ENCODE peak calls at places on chromosomes 13 and 19, in six cellular contexts. One of them, this sample, is unnamed.

GRCh38 chr13:98507060-98507797 is 69.7 kb downstream of the STK24 start:
- DNase-seq in cardiac muscle cell: peak
- DNase-seq in BJ: no peak
- DNase-seq in heart left ventricle: peak
- DNase-seq in stomach: peak
- DNase-seq in brain microvascular endothelial cell: peak
- DNase-seq in this sample: no peak

GRCh38 chr19:51524661-51525264 is 6.7 kb downstream of the SIGLEC6 start:
- DNase-seq in cardiac muscle cell: no peak
- DNase-seq in BJ: no peak
- DNase-seq in heart left ventricle: no peak
- DNase-seq in stomach: no peak
- DNase-seq in brain microvascular endothelial cell: no peak
- DNase-seq in this sample: no peak

GRCh38 chr13:110390572-110390971 is 83.5 kb downstream of the COL4A2 start:
- DNase-seq in cardiac muscle cell: no peak
- DNase-seq in BJ: no peak
- DNase-seq in heart left ventricle: no peak
- DNase-seq in stomach: no peak
- DNase-seq in brain microvascular endothelial cell: peak
- DNase-seq in this sample: peak

GRCh38 chr19:51462276-51462675 is 4.0 kb upstream of the SIGLEC8 start:
- DNase-seq in cardiac muscle cell: no peak
- DNase-seq in BJ: no peak
- DNase-seq in heart left ventricle: no peak
- DNase-seq in stomach: peak
- DNase-seq in brain microvascular endothelial cell: no peak
- DNase-seq in this sample: no peak

GRCh38 chr13:77028202-77028601 is 1.2 kb upstream of the FBXL3 start:
- DNase-seq in cardiac muscle cell: no peak
- DNase-seq in BJ: no peak
- DNase-seq in heart left ventricle: peak
- DNase-seq in stomach: no peak
- DNase-seq in brain microvascular endothelial cell: peak
- DNase-seq in this sample: no peak

GRCh38 chr19:49758292-49758691 is 4.8 kb downstream of the TSKS start:
- DNase-seq in cardiac muscle cell: no peak
- DNase-seq in BJ: peak
- DNase-seq in heart left ventricle: no peak
- DNase-seq in stomach: no peak
- DNase-seq in brain microvascular endothelial cell: peak
- DNase-seq in this sample: no peak

GRCh38 chr13:95216182-95216581 is 85.1 kb downstream of the ABCC4 start:
- DNase-seq in cardiac muscle cell: no peak
- DNase-seq in BJ: no peak
- DNase-seq in heart left ventricle: no peak
- DNase-seq in stomach: no peak
- DNase-seq in brain microvascular endothelial cell: no peak
- DNase-seq in this sample: no peak

GRCh38 chr13:101416181-101417042 is at the start of gene NALCN:
- DNase-seq in cardiac muscle cell: peak
- DNase-seq in BJ: no peak
- DNase-seq in heart left ventricle: peak
- DNase-seq in stomach: no peak
- DNase-seq in brain microvascular endothelial cell: no peak
- DNase-seq in this sample: no peak

GRCh38 chr19:53101518-53101917 is 1.7 kb downstream of the ZNF160 start:
- DNase-seq in cardiac muscle cell: no peak
- DNase-seq in BJ: no peak
- DNase-seq in heart left ventricle: no peak
- DNase-seq in stomach: no peak
- DNase-seq in brain microvascular endothelial cell: peak
- DNase-seq in this sample: no peak

GRCh38 chr19:51799311-51799997 is 4.5 kb downstream of the FPR3 start:
- DNase-seq in cardiac muscle cell: no peak
- DNase-seq in BJ: peak
- DNase-seq in heart left ventricle: peak
- DNase-seq in stomach: peak
- DNase-seq in brain microvascular endothelial cell: peak
- DNase-seq in this sample: peak

GRCh38 chr19:35261356-35262100 is 7.2 kb upstream of the USF2 start:
- DNase-seq in cardiac muscle cell: no peak
- DNase-seq in BJ: no peak
- DNase-seq in heart left ventricle: no peak
- DNase-seq in stomach: peak
- DNase-seq in brain microvascular endothelial cell: no peak
- DNase-seq in this sample: no peak

GRCh38 chr13:97237388-97237787 is 15.3 kb downstream of the MBNL2 start:
- DNase-seq in cardiac muscle cell: no peak
- DNase-seq in BJ: no peak
- DNase-seq in heart left ventricle: no peak
- DNase-seq in stomach: no peak
- DNase-seq in brain microvascular endothelial cell: no peak
- DNase-seq in this sample: no peak

GRCh38 chr13:114049026-114049425 is 75.2 kb upstream of the C13orf46 start:
- DNase-seq in cardiac muscle cell: no peak
- DNase-seq in BJ: no peak
- DNase-seq in heart left ventricle: no peak
- DNase-seq in stomach: no peak
- DNase-seq in brain microvascular endothelial cell: no peak
- DNase-seq in this sample: no peak

GRCh38 chr13:112879283-112879833 is 89.7 kb upstream of the MCF2L start:
- DNase-seq in cardiac muscle cell: no peak
- DNase-seq in BJ: no peak
- DNase-seq in heart left ventricle: no peak
- DNase-seq in stomach: no peak
- DNase-seq in brain microvascular endothelial cell: no peak
- DNase-seq in this sample: no peak

GRCh38 chr19:4979211-4979807 is 10.4 kb downstream of the KDM4B start:
- DNase-seq in cardiac muscle cell: no peak
- DNase-seq in BJ: no peak
- DNase-seq in heart left ventricle: no peak
- DNase-seq in stomach: no peak
- DNase-seq in brain microvascular endothelial cell: no peak
- DNase-seq in this sample: no peak

GRCh38 chr19:55344444-55344843 is 4.8 kb downstream of the KMT5C start:
- DNase-seq in cardiac muscle cell: no peak
- DNase-seq in BJ: no peak
- DNase-seq in heart left ventricle: no peak
- DNase-seq in stomach: no peak
- DNase-seq in brain microvascular endothelial cell: no peak
- DNase-seq in this sample: no peak

GRCh38 chr19:4913996-4914735 is 4.9 kb downstream of the UHRF1 start:
- DNase-seq in cardiac muscle cell: no peak
- DNase-seq in BJ: no peak
- DNase-seq in heart left ventricle: no peak
- DNase-seq in stomach: no peak
- DNase-seq in brain microvascular endothelial cell: no peak
- DNase-seq in this sample: no peak

GRCh38 chr19:47608074-47608907 is 643 bp upstream of the BICRA start:
- DNase-seq in cardiac muscle cell: peak
- DNase-seq in BJ: peak
- DNase-seq in heart left ventricle: peak
- DNase-seq in stomach: peak
- DNase-seq in brain microvascular endothelial cell: peak
- DNase-seq in this sample: peak

GRCh38 chr13:112073245-112074138 is 6.5 kb downstream of the SOX1 start:
- DNase-seq in cardiac muscle cell: peak
- DNase-seq in BJ: no peak
- DNase-seq in heart left ventricle: no peak
- DNase-seq in stomach: no peak
- DNase-seq in brain microvascular endothelial cell: no peak
- DNase-seq in this sample: no peak

GRCh38 chr19:15253513-15253912 is 21.3 kb upstream of the EPHX3 start:
- DNase-seq in cardiac muscle cell: no peak
- DNase-seq in BJ: no peak
- DNase-seq in heart left ventricle: no peak
- DNase-seq in stomach: no peak
- DNase-seq in brain microvascular endothelial cell: no peak
- DNase-seq in this sample: no peak

GRCh38 chr19:15251749-15252397 is 19.6 kb upstream of the EPHX3 start:
- DNase-seq in cardiac muscle cell: peak
- DNase-seq in BJ: peak
- DNase-seq in heart left ventricle: peak
- DNase-seq in stomach: peak
- DNase-seq in brain microvascular endothelial cell: peak
- DNase-seq in this sample: peak

GRCh38 chr19:15251010-15251748 is 18.9 kb upstream of the EPHX3 start:
- DNase-seq in cardiac muscle cell: no peak
- DNase-seq in BJ: peak
- DNase-seq in heart left ventricle: peak
- DNase-seq in stomach: no peak
- DNase-seq in brain microvascular endothelial cell: peak
- DNase-seq in this sample: no peak

GRCh38 chr19:15253076-15253475 is 20.8 kb upstream of the EPHX3 start:
- DNase-seq in cardiac muscle cell: no peak
- DNase-seq in BJ: no peak
- DNase-seq in heart left ventricle: no peak
- DNase-seq in stomach: no peak
- DNase-seq in brain microvascular endothelial cell: no peak
- DNase-seq in this sample: no peak

DNA sequence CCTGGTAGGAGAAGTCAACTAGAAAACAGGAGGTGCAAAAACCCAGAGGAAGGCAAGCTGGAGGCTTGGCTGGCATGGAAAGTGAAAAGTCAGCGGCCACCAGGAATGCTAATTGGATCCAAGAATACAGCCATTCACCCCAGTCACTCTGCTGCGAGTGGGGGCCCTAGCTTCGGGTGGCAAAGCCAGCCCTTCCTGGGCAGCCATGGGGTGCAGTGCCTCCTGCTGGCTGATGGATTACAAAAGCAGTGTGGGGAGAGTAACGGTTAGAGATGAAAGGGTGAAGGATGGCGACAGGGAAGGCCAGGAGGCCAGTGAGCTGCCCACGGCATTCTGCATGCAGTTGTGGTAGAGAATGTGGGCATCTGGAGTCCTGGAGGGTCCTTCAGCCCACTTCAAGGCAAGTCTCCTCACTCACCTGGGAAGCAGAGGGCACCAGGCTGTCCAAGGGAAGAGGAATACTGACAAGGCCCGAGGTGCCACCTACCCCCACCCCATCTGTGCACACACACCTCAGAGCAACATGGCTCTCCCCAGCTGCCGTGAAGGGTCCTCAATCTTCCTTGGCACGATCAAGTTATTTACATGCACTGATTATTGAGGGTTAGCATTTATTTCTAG is 20.3 kb upstream of the EPHX3 start:
- DNase-seq in cardiac muscle cell: no peak
- DNase-seq in BJ: no peak
- DNase-seq in heart left ventricle: no peak
- DNase-seq in stomach: no peak
- DNase-seq in brain microvascular endothelial cell: peak
- DNase-seq in this sample: peak
- TF ChIP-seq CTCF in cardiac muscle cell: peak
- TF ChIP-seq CTCF in BJ: peak
- TF ChIP-seq CTCF in heart left ventricle: no peak
- TF ChIP-seq CTCF in stomach: no peak
- TF ChIP-seq CTCF in brain microvascular endothelial cell: peak
- TF ChIP-seq CTCF in this sample: peak

GRCh38 chr19:9966448-9966847 is 30.1 kb upstream of the OLFM2 start:
- DNase-seq in cardiac muscle cell: no peak
- DNase-seq in BJ: no peak
- DNase-seq in heart left ventricle: no peak
- DNase-seq in stomach: no peak
- DNase-seq in brain microvascular endothelial cell: no peak
- DNase-seq in this sample: no peak
- TF ChIP-seq CTCF in cardiac muscle cell: no peak
- TF ChIP-seq CTCF in BJ: no peak
- TF ChIP-seq CTCF in heart left ventricle: no peak
- TF ChIP-seq CTCF in stomach: no peak
- TF ChIP-seq CTCF in brain microvascular endothelial cell: no peak
- TF ChIP-seq CTCF in this sample: no peak

GRCh38 chr19:2543463-2544442 is 67.8 kb downstream of the GADD45B start:
- DNase-seq in cardiac muscle cell: peak
- DNase-seq in BJ: peak
- DNase-seq in heart left ventricle: peak
- DNase-seq in stomach: peak
- DNase-seq in brain microvascular endothelial cell: peak
- DNase-seq in this sample: peak
- TF ChIP-seq CTCF in cardiac muscle cell: peak
- TF ChIP-seq CTCF in BJ: peak
- TF ChIP-seq CTCF in heart left ventricle: peak
- TF ChIP-seq CTCF in stomach: peak
- TF ChIP-seq CTCF in brain microvascular endothelial cell: peak
- TF ChIP-seq CTCF in this sample: peak

GRCh38 chr13:25836709-25837316 is 215.0 kb downstream of the SHISA2 start:
- DNase-seq in cardiac muscle cell: no peak
- DNase-seq in BJ: no peak
- DNase-seq in heart left ventricle: no peak
- DNase-seq in stomach: no peak
- DNase-seq in brain microvascular endothelial cell: no peak
- DNase-seq in this sample: no peak

GRCh38 chr13:25843692-25844091 is 208.1 kb downstream of the SHISA2 start:
- DNase-seq in cardiac muscle cell: no peak
- DNase-seq in BJ: no peak
- DNase-seq in heart left ventricle: no peak
- DNase-seq in stomach: no peak
- DNase-seq in brain microvascular endothelial cell: no peak
- DNase-seq in this sample: no peak

GRCh38 chr13:25840931-25841330 is 210.9 kb downstream of the SHISA2 start:
- DNase-seq in cardiac muscle cell: no peak
- DNase-seq in BJ: no peak
- DNase-seq in heart left ventricle: no peak
- DNase-seq in stomach: no peak
- DNase-seq in brain microvascular endothelial cell: no peak
- DNase-seq in this sample: no peak

GRCh38 chr13:25840261-25840660 is 211.6 kb downstream of the SHISA2 start:
- DNase-seq in cardiac muscle cell: no peak
- DNase-seq in BJ: no peak
- DNase-seq in heart left ventricle: no peak
- DNase-seq in stomach: no peak
- DNase-seq in brain microvascular endothelial cell: no peak
- DNase-seq in this sample: no peak

DNA sequence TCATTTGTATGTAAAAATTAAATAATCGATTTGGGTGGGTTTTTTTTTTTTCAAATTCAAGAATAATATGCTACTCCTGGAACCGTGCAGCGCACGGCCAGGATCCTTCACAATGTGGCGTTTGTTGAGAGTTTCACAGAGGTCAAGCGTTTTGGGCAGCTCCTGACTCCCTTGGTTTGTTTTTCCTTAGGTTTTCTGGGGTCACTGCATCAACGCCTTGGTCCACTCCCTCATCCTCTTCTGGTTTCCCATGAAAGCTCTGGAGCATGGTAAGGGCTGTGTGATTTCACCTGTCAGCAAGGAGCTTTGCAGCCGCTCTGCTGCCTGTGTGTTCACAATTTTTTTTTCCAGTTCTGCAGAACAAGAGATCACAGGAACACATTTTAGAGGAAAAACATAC is 212.5 kb downstream of the SHISA2 start:
- DNase-seq in cardiac muscle cell: peak
- DNase-seq in BJ: no peak
- DNase-seq in heart left ventricle: no peak
- DNase-seq in stomach: no peak
- DNase-seq in brain microvascular endothelial cell: no peak
- DNase-seq in this sample: no peak
- TF ChIP-seq CTCF in cardiac muscle cell: no peak
- TF ChIP-seq CTCF in BJ: no peak
- TF ChIP-seq CTCF in heart left ventricle: no peak
- TF ChIP-seq CTCF in stomach: no peak
- TF ChIP-seq CTCF in brain microvascular endothelial cell: no peak
- TF ChIP-seq CTCF in this sample: no peak

This sample was measured in AG09319.